ENCODE peak calls at places on chromosome 7, in six cellular contexts. S is fibroblast of lung; Z is testis; D is activated CD8-positive, alpha-beta T cell treated with anti-CD3 and anti-CD28 coated beads for 36 hours; T is CD4-positive, alpha-beta T cell; W is BJ. I is an unnamed sample.

GRCh38 chr7:42986781-42987248 is 54.6 kb downstream of the MRPL32 start:
- DNase-seq in W (no peak), T (no peak), D (no peak), Z (no peak), S (no peak), I (no peak)

GRCh38 chr7:2609001-2609411 is 22.8 kb upstream of the TTYH3 start:
- DNase-seq in S (no peak), T (no peak), W (no peak), D (peak; percentile 56), Z (no peak), I (no peak)

GRCh38 chr7:17462059-17462695 is 163.7 kb downstream of the AHR start:
- DNase-seq in Z (no peak), D (no peak), S (peak; percentile 31), W (no peak), T (no peak), I (no peak)

GRCh38 chr7:47648301-47648900 is 66.5 kb upstream of the TNS3 start:
- DNase-seq in T (no peak), D (no peak), W (no peak), S (peak; percentile 94), Z (no peak), I (no peak)

GRCh38 chr7:35736725-35737124 is 41.8 kb upstream of the HERPUD2 start:
- DNase-seq in S (peak; percentile 44), T (no peak), D (no peak), Z (no peak), W (no peak), I (no peak)

GRCh38 chr7:68671046-68671445 is 927.2 kb upstream of the AUTS2 start:
- DNase-seq in S (no peak), D (no peak), Z (no peak), T (no peak), W (no peak), I (no peak)

GRCh38 chr7:92641921-92642511 is 51.8 kb upstream of the FAM133B start:
- DNase-seq in S (peak; percentile 90), Z (no peak), W (no peak), D (peak; percentile 87), T (no peak), I (no peak)

GRCh38 chr7:5693529-5693928 is 87.9 kb downstream of the RNF216 start:
- DNase-seq in W (no peak), Z (no peak), D (no peak), T (no peak), S (peak; percentile 67), I (no peak)

GRCh38 chr7:142001163-142001874 is 5.6 kb downstream of the MGAM start:
- DNase-seq in S (peak; percentile 3), W (no peak), Z (no peak), D (no peak), T (no peak), I (no peak)

GRCh38 chr7:155698633-155699032 is 54.2 kb downstream of the RBM33 start:
- DNase-seq in Z (no peak), D (no peak), W (no peak), S (no peak), T (no peak), I (no peak)

GRCh38 chr7:116988363-116988989 is 35.2 kb downstream of the ST7 start:
- DNase-seq in Z (no peak), W (no peak), D (no peak), T (no peak), S (no peak), I (no peak)
- TF ChIP-seq CTCF in Z (no peak), W (peak; percentile 13), D (peak; percentile 63), T (peak; percentile 76), S (no peak), I (peak; percentile 49)

GRCh38 chr7:132145466-132145865 is 430.8 kb downstream of the PLXNA4 start:
- DNase-seq in S (peak; percentile 97), W (no peak), Z (no peak), T (no peak), D (no peak), I (no peak)
- TF ChIP-seq CTCF in S (no peak), W (no peak), Z (no peak), T (no peak), D (no peak), I (no peak)

GRCh38 chr7:78516450-78516849 is 717.9 kb downstream of the PHTF2 start:
- DNase-seq in S (no peak), W (no peak), D (no peak), T (no peak), Z (no peak), I (no peak)

GRCh38 chr7:78514653-78515052 is 716.1 kb downstream of the PHTF2 start:
- DNase-seq in W (no peak), Z (no peak), D (no peak), S (no peak), T (no peak), I (no peak)

GRCh38 chr7:78510580-78511188 is 712.1 kb downstream of the PHTF2 start:
- DNase-seq in Z (peak; percentile 49), S (peak; percentile 41), T (no peak), D (peak; percentile 18), W (no peak), I (no peak)
- TF ChIP-seq CTCF in Z (no peak), S (peak; percentile 97), T (no peak), D (peak; percentile 31), W (peak; percentile 89), I (peak; percentile 53)

GRCh38 chr7:29145553-29146081 is 720 bp downstream of the CPVL start:
- DNase-seq in T (no peak), D (no peak), S (no peak), Z (no peak), W (no peak), I (no peak)

GRCh38 chr7:29143698-29144203 is 2.6 kb downstream of the CPVL start:
- DNase-seq in T (no peak), W (no peak), Z (no peak), D (no peak), S (no peak), I (no peak)

GRCh38 chr7:29147821-29148220 is 1.5 kb upstream of the CPVL start:
- DNase-seq in T (no peak), Z (no peak), W (no peak), D (no peak), S (no peak), I (no peak)

GRCh38 chr7:29146082-29146706 is at the start of gene CPVL:
- DNase-seq in D (peak; percentile 3), Z (peak; percentile 91), T (no peak), S (peak; percentile 14), W (no peak), I (peak; percentile 81)

DNA sequence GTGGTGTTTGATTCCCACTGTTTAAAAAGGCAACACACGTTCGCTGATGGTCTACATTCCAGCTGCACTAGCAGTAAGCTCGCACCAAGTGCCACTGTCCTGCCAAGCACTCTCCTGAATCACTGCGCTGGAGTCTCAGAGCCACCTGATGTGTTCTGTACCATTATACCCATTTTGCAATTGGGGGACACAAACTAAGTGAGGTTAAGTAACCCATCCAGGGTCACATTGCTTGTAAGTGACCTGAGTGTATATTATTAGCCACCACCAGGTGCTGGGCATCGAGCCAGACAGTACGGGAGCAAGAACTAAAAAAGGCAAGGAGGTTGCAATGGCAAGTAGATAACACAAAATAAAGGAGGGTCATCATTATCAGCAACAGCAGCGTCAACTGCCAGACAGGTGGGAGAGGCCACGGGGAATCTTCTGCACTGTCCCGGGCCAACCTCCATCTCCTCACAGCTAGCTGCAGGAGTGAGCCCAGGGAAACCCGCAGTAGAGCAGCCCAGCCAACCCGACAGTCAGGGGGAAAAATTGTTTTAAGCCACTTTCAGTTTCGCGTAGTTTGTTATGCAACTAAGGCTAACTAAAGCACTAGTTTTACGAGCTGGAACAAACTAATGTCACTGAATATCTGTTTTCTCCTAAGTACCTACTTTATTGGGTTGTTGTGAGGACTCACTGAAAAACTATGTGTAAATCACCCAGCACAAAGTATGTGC is 712 bp upstream of the CPVL start:
- DNase-seq in S (peak; percentile 8), Z (peak; percentile 44), T (no peak), D (no peak), W (peak; percentile 13), I (no peak)
- TF ChIP-seq CTCF in S (no peak), Z (no peak), T (no peak), D (no peak), W (no peak), I (no peak)

GRCh38 chr7:90408142-90408541 is 4.9 kb downstream of the CLDN12 start:
- DNase-seq in D (no peak), S (no peak), T (no peak), W (no peak), Z (no peak), I (no peak)

GRCh38 chr7:90409667-90410066 is 6.4 kb downstream of the CLDN12 start:
- DNase-seq in Z (no peak), S (peak; percentile 12), T (no peak), D (no peak), W (no peak), I (no peak)

GRCh38 chr7:90411510-90411909 is 8.2 kb downstream of the CLDN12 start:
- DNase-seq in D (no peak), T (no peak), S (peak; percentile 30), Z (no peak), W (no peak), I (no peak)

GRCh38 chr7:90413185-90413528 is 9.9 kb downstream of the CLDN12 start:
- DNase-seq in Z (no peak), W (no peak), D (no peak), T (no peak), S (no peak), I (no peak)

GRCh38 chr7:90412458-90413184 is 9.4 kb downstream of the CLDN12 start:
- DNase-seq in W (no peak), T (no peak), D (peak; percentile 53), S (no peak), Z (peak; percentile 34), I (peak; percentile 61)
- TF ChIP-seq CTCF in W (peak; percentile 10), T (no peak), D (peak; percentile 35), S (no peak), Z (no peak), I (peak; percentile 23)

GRCh38 chr7:114062810-114063209 is 144.0 kb upstream of the PPP1R3A start:
- DNase-seq in T (no peak), W (no peak), Z (no peak), S (no peak), D (no peak), I (no peak)
- TF ChIP-seq CTCF in T (no peak), W (no peak), Z (no peak), S (no peak), D (no peak), I (no peak)

GRCh38 chr7:159140170-159140910 is 4.3 kb downstream of the VIPR2 start:
- DNase-seq in W (no peak), Z (peak; percentile 9), D (no peak), S (no peak), T (no peak), I (no peak)
- TF ChIP-seq CTCF in W (no peak), Z (no peak), D (no peak), S (no peak), T (no peak), I (no peak)

GRCh38 chr7:123580406-123581161 is 21.0 kb upstream of the ASB15 start:
- DNase-seq in T (no peak), Z (peak; percentile 27), S (peak; percentile 42), W (no peak), D (peak; percentile 6), I (no peak)
- TF ChIP-seq CTCF in T (peak; percentile 18), Z (no peak), S (peak; percentile 89), W (peak; percentile 87), D (no peak), I (peak; percentile 58)